ENCODE peak calls at places on chromosomes 13 and 19, in four cellular contexts. F, G, L and V are unnamed samples.

GRCh38 chr19:4861147-4861546 is 6.3 kb downstream of the PLIN3 start:
- DNase-seq in F (peak), L (peak), G (no peak), V (no peak)

GRCh38 chr13:51643882-51644281 is 59.6 kb downstream of the WDFY2 start:
- DNase-seq in F (no peak), L (no peak), G (peak), V (no peak)

GRCh38 chr19:48645652-48646191 is at the start of gene CA11:
- DNase-seq in F (no peak), G (no peak), L (no peak), V (no peak)

GRCh38 chr13:43664700-43665191 is 122.0 kb downstream of the ENOX1 start:
- DNase-seq in G (peak), F (peak), L (no peak), V (no peak)

GRCh38 chr19:55678121-55678671 is 3.2 kb downstream of the EPN1 start:
- DNase-seq in G (no peak), F (peak), L (no peak), V (peak)

GRCh38 chr13:30410705-30411125 is 11.6 kb upstream of the UBE2L5 start:
- DNase-seq in G (no peak), F (no peak), L (no peak), V (no peak)

GRCh38 chr19:12833747-12834417 is 497 bp downstream of the RTBDN start:
- DNase-seq in G (no peak), F (peak), L (no peak), V (no peak)

GRCh38 chr19:53775524-53775923 is 48.6 kb downstream of the NLRP12 start:
- DNase-seq in G (no peak), L (no peak), F (no peak), V (no peak)

GRCh38 chr19:33424181-33424580 is 50.7 kb downstream of the CEBPG start:
- DNase-seq in L (no peak), G (no peak), F (no peak), V (no peak)

GRCh38 chr13:20588529-20589110 is 21.7 kb downstream of the IFT88 start:
- DNase-seq in L (no peak), F (no peak), G (no peak), V (no peak)

GRCh38 chr19:11164879-11165406 is 9.4 kb upstream of the SPC24 start:
- DNase-seq in L (peak), G (peak), F (peak), V (no peak)

GRCh38 chr13:26895808-26896466 is 135.4 kb upstream of the GPR12 start:
- DNase-seq in L (no peak), G (no peak), F (no peak), V (no peak)

GRCh38 chr13:75329097-75329496 is 152.9 kb downstream of the TBC1D4 start:
- DNase-seq in F (no peak), L (no peak), G (no peak), V (no peak)

GRCh38 chr13:96700657-96701056 is 293.6 kb downstream of the OXGR1 start:
- DNase-seq in F (no peak), G (peak), L (no peak), V (no peak)

GRCh38 chr19:48500830-48501445 is 10.7 kb downstream of the LMTK3 start:
- DNase-seq in G (no peak), L (no peak), F (no peak), V (no peak)

GRCh38 chr19:6925801-6926751 is 38.7 kb downstream of the ADGRE1 start:
- DNase-seq in G (no peak), L (no peak), F (no peak), V (no peak)

GRCh38 chr13:112057736-112058518 is 9.0 kb upstream of the SOX1 start:
- DNase-seq in L (no peak), G (no peak), F (no peak), V (no peak)

GRCh38 chr19:12665646-12666304 is 767 bp downstream of the MAN2B1 start:
- DNase-seq in L (no peak), F (no peak), G (peak), V (no peak)

GRCh38 chr19:54063350-54064078 is at the start of gene VSTM1:
- DNase-seq in L (no peak), F (no peak), G (no peak), V (no peak)

GRCh38 chr19:17473041-17473440 is 2.7 kb downstream of the SLC27A1 start:
- DNase-seq in L (no peak), F (no peak), G (peak), V (peak)

GRCh38 chr19:35299523-35300339 is 7.8 kb downstream of the MAG start:
- DNase-seq in F (no peak), L (no peak), G (no peak), V (no peak)

GRCh38 chr13:59230484-59231264 is 933.1 kb downstream of the DIAPH3 start:
- DNase-seq in F (no peak), G (no peak), L (no peak), V (no peak)

GRCh38 chr19:55581145-55581827 is 638 bp upstream of the ZNF579 start:
- DNase-seq in F (no peak), L (no peak), G (no peak), V (no peak)

GRCh38 chr13:83895994-83896580 is 13.8 kb upstream of the SLITRK1 start:
- DNase-seq in G (peak), F (no peak), L (no peak), V (no peak)

GRCh38 chr13:99916366-99917103 is 55.0 kb downstream of the ZIC5 start:
- DNase-seq in F (no peak), G (peak), L (no peak), V (no peak)

GRCh38 chr13:113187263-113187669 is 21.2 kb downstream of the PCID2 start:
- DNase-seq in F (peak), G (peak), L (peak), V (peak)

GRCh38 chr19:4402171-4403004 is at the start of gene CHAF1A:
- DNase-seq in L (peak), G (peak), F (peak), V (peak)

GRCh38 chr19:50710094-50710493 is 9.5 kb downstream of the SHANK1 start:
- DNase-seq in F (no peak), G (no peak), L (no peak), V (no peak)
- TF ChIP-seq CTCF in F (no peak), G (peak), L (no peak), V (no peak)

GRCh38 chr13:80604094-80604493 is 263.2 kb upstream of the SPRY2 start:
- DNase-seq in F (no peak), G (peak), L (peak), V (no peak)
- TF ChIP-seq CTCF in F (no peak), G (peak), L (no peak), V (no peak)

DNA sequence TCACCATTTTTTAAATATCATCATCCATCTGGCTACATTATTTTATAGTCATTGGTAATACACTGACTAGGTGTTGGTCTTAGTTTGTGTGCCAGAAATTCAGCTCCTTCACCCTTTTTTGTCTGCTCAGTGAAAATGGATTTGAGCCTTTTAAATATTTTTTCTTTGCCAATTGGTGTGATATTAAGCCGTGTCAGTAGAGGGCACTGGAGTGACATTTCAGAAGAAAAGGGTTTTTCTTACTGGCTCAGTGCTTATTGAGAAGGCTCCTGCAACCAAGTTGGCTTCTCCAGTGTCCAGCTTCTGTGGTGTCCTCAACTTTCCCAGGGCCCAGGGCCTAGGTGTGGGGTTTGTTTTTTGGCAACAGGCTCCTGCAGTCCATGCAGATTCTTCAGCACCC is 546.6 kb downstream of the DACH1 start:
- DNase-seq in F (no peak), G (peak), L (no peak), V (no peak)
- TF ChIP-seq CTCF in F (peak), G (peak), L (no peak), V (peak)

GRCh38 chr19:39145180-39145953 is 19.8 kb downstream of the PAK4 start:
- DNase-seq in L (no peak), G (no peak), F (peak), V (no peak)
- TF ChIP-seq CTCF in L (no peak), G (no peak), F (no peak), V (no peak)

GRCh38 chr13:62357887-62358645 is 942.4 kb upstream of the PCDH20 start:
- DNase-seq in L (no peak), F (no peak), G (peak), V (no peak)
- TF ChIP-seq CTCF in L (no peak), F (no peak), G (peak), V (no peak)

GRCh38 chr19:41998246-41999020 is 4.4 kb upstream of the ATP1A3 start:
- DNase-seq in L (no peak), F (peak), G (peak), V (no peak)
- TF ChIP-seq CTCF in L (no peak), F (peak), G (peak), V (peak)

GRCh38 chr13:66847541-66847940 is 382.6 kb downstream of the PCDH9 start:
- DNase-seq in F (no peak), G (no peak), L (no peak), V (no peak)

GRCh38 chr13:66845393-66845792 is 384.7 kb downstream of the PCDH9 start:
- DNase-seq in G (no peak), L (no peak), F (no peak), V (no peak)

GRCh38 chr13:66849706-66850105 is 380.4 kb downstream of the PCDH9 start:
- DNase-seq in L (no peak), G (no peak), F (no peak), V (no peak)

GRCh38 chr13:66844933-66845332 is 385.2 kb downstream of the PCDH9 start:
- DNase-seq in F (no peak), G (no peak), L (no peak), V (peak)
- TF ChIP-seq CTCF in F (no peak), G (no peak), L (no peak), V (no peak)

GRCh38 chr19:13905634-13906524 is at the start of the genes BRME1 and CC2D1A:
- DNase-seq in F (peak), L (peak), G (peak), V (peak)
- TF ChIP-seq CTCF in F (no peak), L (no peak), G (no peak), V (no peak)